ENCODE peak calls at places on chromosomes 1 and 21, in four cellular contexts. D, N, O and E are unnamed samples.

GRCh38 chr1:38578444-38578951 is 281.1 kb downstream of the RRAGC start:
- DNase-seq in D (no peak), N (no peak), O (no peak), E (no peak)

GRCh38 chr1:2468041-2468472 is 8.0 kb upstream of the PLCH2 start:
- DNase-seq in D (peak; percentile 22), N (peak; percentile 69), O (no peak), E (peak; percentile 24)

GRCh38 chr1:242449211-242449610 is 75.3 kb downstream of the PLD5 start:
- DNase-seq in D (no peak), N (no peak), O (no peak), E (no peak)

GRCh38 chr1:168605443-168605842 is 29.0 kb downstream of the XCL1 start:
- DNase-seq in D (no peak), N (no peak), O (no peak), E (no peak)

GRCh38 chr1:5743435-5744095 is 248.7 kb downstream of the NPHP4 start:
- DNase-seq in D (no peak), N (no peak), O (no peak), E (no peak)

GRCh38 chr1:25711555-25712298 is 88.3 kb upstream of the SELENON start:
- DNase-seq in D (peak; percentile 32), N (no peak), O (no peak), E (no peak)

GRCh38 chr21:45966995-45967394 is 14.6 kb upstream of the COL6A1 start:
- DNase-seq in D (no peak), N (no peak), O (no peak), E (no peak)

GRCh38 chr1:165917166-165917565 is 89.8 kb downstream of the UCK2 start:
- DNase-seq in D (no peak), N (no peak), O (no peak), E (no peak)

GRCh38 chr1:193709607-193710006 is 523.2 kb upstream of the B3GALT2 start:
- DNase-seq in D (no peak), N (no peak), O (no peak), E (no peak)

GRCh38 chr1:245859510-245860114 is 647.5 kb downstream of the SMYD3 start:
- DNase-seq in D (no peak), N (no peak), O (no peak), E (no peak)

GRCh38 chr21:43266534-43266933 is 97.7 kb downstream of the CRYAA start:
- DNase-seq in D (no peak), N (no peak), O (no peak), E (no peak)

GRCh38 chr1:153649137-153649866 is 9.2 kb upstream of the SNAPIN start:
- DNase-seq in D (no peak), N (peak; percentile 34), O (no peak), E (no peak)

GRCh38 chr1:206557636-206558473 is 50.5 kb downstream of the RASSF5 start:
- DNase-seq in D (no peak), N (peak; percentile 57), O (no peak), E (no peak)

GRCh38 chr1:205497351-205497750 is 7.1 kb upstream of the CDK18 start:
- DNase-seq in D (no peak), N (no peak), O (no peak), E (no peak)

GRCh38 chr1:18354657-18355056 is 126.1 kb upstream of the KLHDC7A start:
- DNase-seq in D (no peak), N (no peak), O (no peak), E (no peak)

GRCh38 chr1:183283286-183283685 is 97.2 kb downstream of the LAMC2 start:
- DNase-seq in D (no peak), N (no peak), O (no peak), E (no peak)

GRCh38 chr1:188782220-188782841 is 1695.3 kb downstream of the BRINP3 start:
- DNase-seq in D (no peak), N (peak; percentile 77), O (no peak), E (no peak)

GRCh38 chr1:58011978-58012377 is 534.5 kb downstream of the OMA1 start:
- DNase-seq in D (no peak), N (no peak), O (no peak), E (no peak)

GRCh38 chr1:47995306-47996050 is 1.7 kb downstream of the TRABD2B start:
- DNase-seq in D (no peak), N (no peak), O (no peak), E (no peak)

GRCh38 chr1:223195281-223195680 is 52.2 kb upstream of the TLR5 start:
- DNase-seq in D (no peak), N (no peak), O (no peak), E (no peak)

GRCh38 chr1:6386371-6386949 is 7.1 kb downstream of the ACOT7 start:
- DNase-seq in D (no peak), N (no peak), O (no peak), E (no peak)

GRCh38 chr21:37273911-37274690 is 7.0 kb upstream of the VPS26C start:
- DNase-seq in D (no peak), N (no peak), O (no peak), E (no peak)

GRCh38 chr1:230458509-230458908 is 32.4 kb upstream of the PGBD5 start:
- DNase-seq in D (no peak), N (peak; percentile 66), O (no peak), E (no peak)

GRCh38 chr1:67214420-67215174 is 48.3 kb downstream of the IL23R start:
- DNase-seq in D (peak; percentile 25), N (peak; percentile 74), O (no peak), E (no peak)

GRCh38 chr21:39097981-39098380 is 85.3 kb downstream of the PSMG1 start:
- DNase-seq in D (no peak), N (no peak), O (no peak), E (no peak)

GRCh38 chr1:193408782-193409293 is 222.4 kb upstream of the B3GALT2 start:
- DNase-seq in D (no peak), N (no peak), O (no peak), E (peak; percentile 79)

GRCh38 chr1:193111641-193112090 is 6.5 kb upstream of the GLRX2 start:
- DNase-seq in D (no peak), N (no peak), O (no peak), E (peak; percentile 12)

GRCh38 chr1:5970623-5971273 is 21.5 kb downstream of the NPHP4 start:
- DNase-seq in D (no peak), N (no peak), O (no peak), E (no peak)

GRCh38 chr1:229514578-229515275 is 6.6 kb upstream of the NUP133 start:
- DNase-seq in D (peak; percentile 36), N (peak; percentile 85), O (peak; percentile 49), E (peak; percentile 26)

GRCh38 chr1:55129194-55129728 is 85.9 kb downstream of the USP24 start:
- DNase-seq in D (no peak), N (no peak), O (no peak), E (no peak)

GRCh38 chr1:66575739-66576138 is 41.8 kb downstream of the SGIP1 start:
- DNase-seq in D (no peak), N (no peak), O (no peak), E (no peak)